ENCODE peak calls at places on chromosomes 16 and 17, in four cellular contexts. C is IMR-90, B is H1, P is mesendoderm. W is an unnamed sample.

GRCh38 chr17:76989519-76989918 is 121.3 kb downstream of the MGAT5B start:
- DNase-seq in B (no peak), P (no peak), C (no peak), W (no peak)

GRCh38 chr17:73343168-73343634 is 31.4 kb upstream of the CDC42EP4 start:
- DNase-seq in C (peak), B (peak), P (peak), W (peak)

GRCh38 chr16:75377971-75378386 is 55.3 kb downstream of the CFDP1 start:
- DNase-seq in B (no peak), P (peak), C (peak), W (peak)

GRCh38 chr17:57985675-57985974 is 2.4 kb downstream of the VEZF1 start:
- DNase-seq in P (no peak), C (peak), B (no peak), W (no peak)

GRCh38 chr16:67943256-67943618 is 683 bp downstream of the LCAT start:
- DNase-seq in P (no peak), C (no peak), B (no peak), W (no peak)

GRCh38 chr17:76642994-76643393 is 563 bp downstream of the ST6GALNAC1 start:
- DNase-seq in B (no peak), P (no peak), C (no peak), W (no peak)

GRCh38 chr17:78125976-78126894 is 2.3 kb downstream of the TMC6 start:
- DNase-seq in P (no peak), C (no peak), B (no peak), W (no peak)

GRCh38 chr16:55557186-55557585 is 9.3 kb upstream of the CAPNS2 start:
- DNase-seq in B (no peak), P (no peak), C (no peak), W (no peak)

GRCh38 chr17:49224198-49224996 is 6.2 kb downstream of the PHOSPHO1 start:
- DNase-seq in B (peak), C (no peak), P (peak), W (peak)

GRCh38 chr16:14298374-14299122 is 227.4 kb downstream of the MRTFB start:
- DNase-seq in P (no peak), C (no peak), B (no peak), W (no peak)

GRCh38 chr17:80751070-80751459 is 206.4 kb downstream of the RPTOR start:
- DNase-seq in B (no peak), C (peak), P (no peak), W (no peak)

GRCh38 chr16:88818610-88818874 is 6.8 kb upstream of the APRT start:
- DNase-seq in P (no peak), B (no peak), C (no peak), W (no peak)

GRCh38 chr16:26963109-26963508 is 103.6 kb upstream of the C16orf82 start:
- DNase-seq in C (peak), P (peak), B (peak), W (peak)

GRCh38 chr16:3999890-4000325 is 116.3 kb downstream of the ADCY9 start:
- DNase-seq in C (peak), P (no peak), B (no peak), W (no peak)

GRCh38 chr17:79793924-79794304 is 3.0 kb downstream of the CBX8 start:
- DNase-seq in B (no peak), C (no peak), P (peak), W (peak)

GRCh38 chr17:80694992-80695912 is 150.6 kb downstream of the RPTOR start:
- DNase-seq in P (no peak), B (no peak), C (no peak), W (no peak)

GRCh38 chr17:6514371-6514770 is 42.0 kb downstream of the PITPNM3 start:
- DNase-seq in P (no peak), C (no peak), B (no peak), W (no peak)

GRCh38 chr16:75267631-75268264 is 16.3 kb upstream of the BCAR1 start:
- DNase-seq in P (peak), B (no peak), C (peak), W (no peak)

GRCh38 chr16:27851586-27851985 is 211.9 kb downstream of the GSG1L start:
- DNase-seq in C (no peak), B (no peak), P (no peak), W (no peak)

GRCh38 chr17:48567646-48568354 is 10.3 kb downstream of the HOXB4 start:
- DNase-seq in P (no peak), B (no peak), C (no peak), W (no peak)

GRCh38 chr16:57470683-57471082 is 8.2 kb downstream of the POLR2C start:
- DNase-seq in B (no peak), P (no peak), C (no peak), W (peak)

GRCh38 chr16:16163109-16163508 is 60.2 kb downstream of the ABCC6 start:
- DNase-seq in C (no peak), B (no peak), P (no peak), W (no peak)

GRCh38 chr16:54277845-54278703 is 8.5 kb downstream of the IRX3 start:
- DNase-seq in P (no peak), B (no peak), C (no peak), W (no peak)

GRCh38 chr16:76207270-76207669 is 69.9 kb upstream of the CNTNAP4 start:
- DNase-seq in P (peak), C (no peak), B (peak), W (peak)

GRCh38 chr16:69494993-69495392 is 70.6 kb downstream of the CYB5B start:
- DNase-seq in C (no peak), B (peak), P (peak), W (peak)

GRCh38 chr16:27429981-27430441 is 28.0 kb downstream of the IL21R start:
- DNase-seq in C (no peak), P (no peak), B (peak), W (peak)

GRCh38 chr17:75908201-75908600 is 3.5 kb upstream of the MRPL38 start:
- DNase-seq in B (no peak), C (no peak), P (peak), W (no peak)

GRCh38 chr17:81735181-81736102 is 23.4 kb downstream of the SLC25A10 start:
- DNase-seq in C (peak), P (no peak), B (no peak), W (no peak)

GRCh38 chr16:25493136-25493811 is 198.5 kb upstream of the HS3ST4 start:
- DNase-seq in B (no peak), P (no peak), C (no peak), W (no peak)

GRCh38 chr17:78044280-78044835 is 84.2 kb downstream of the TMC6 start:
- DNase-seq in P (no peak), C (no peak), B (no peak), W (no peak)

GRCh38 chr16:66081967-66082366 is 284.5 kb upstream of the CDH5 start:
- DNase-seq in B (no peak), C (peak), P (peak), W (peak)

GRCh38 chr16:82507271-82507670 is 119.5 kb upstream of the CDH13 start:
- DNase-seq in C (no peak), B (no peak), P (peak), W (peak)

DNA sequence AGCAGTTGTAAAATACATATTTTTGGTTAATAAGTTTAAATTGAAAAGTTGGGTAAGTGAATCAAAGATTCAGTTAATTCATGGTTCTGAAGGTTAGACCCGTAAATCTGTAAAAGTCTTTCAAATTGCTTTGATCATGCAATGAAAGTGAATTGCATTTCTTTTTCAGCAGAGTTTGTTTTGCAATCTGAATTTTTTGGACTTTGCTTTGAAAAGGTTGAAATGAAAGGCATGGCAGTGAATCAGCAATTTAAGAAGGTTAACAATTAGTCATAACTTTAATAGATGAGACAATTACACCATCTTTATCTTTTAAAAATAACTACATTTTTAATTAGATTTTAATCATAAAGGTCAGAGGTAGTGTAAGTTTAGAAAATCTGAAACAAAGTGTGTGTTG is 310.9 kb upstream of the KCNJ16 start:
- DNase-seq in B (no peak), P (no peak), C (peak), W (no peak)
- H4K5ac ChIP-seq in B (no peak), P (no peak), C (no peak), W (no peak)

GRCh38 chr16:2954228-2954627 is 9.8 kb upstream of the KREMEN2 start:
- DNase-seq in B (no peak), P (peak), C (no peak), W (peak)

GRCh38 chr16:2956566-2956956 is 7.5 kb upstream of the KREMEN2 start:
- DNase-seq in P (no peak), B (no peak), C (no peak), W (peak)

GRCh38 chr16:2955779-2956565 is 8.1 kb upstream of the KREMEN2 start:
- DNase-seq in B (no peak), P (no peak), C (no peak), W (peak)

GRCh38 chr16:2954647-2955381 is 9.3 kb upstream of the KREMEN2 start:
- DNase-seq in C (no peak), B (no peak), P (no peak), W (peak)

GRCh38 chr16:2955438-2955778 is 8.7 kb upstream of the KREMEN2 start:
- DNase-seq in P (no peak), B (no peak), C (no peak), W (no peak)
- H2AK5ac ChIP-seq in P (no peak), B (peak), C (no peak), W (no peak)

GRCh38 chr16:46733319-46733830 is 14.8 kb downstream of the MYLK3 start:
- DNase-seq in C (no peak), B (no peak), P (no peak), W (no peak)
- H4K5ac ChIP-seq in C (no peak), B (no peak), P (no peak), W (no peak)

DNA sequence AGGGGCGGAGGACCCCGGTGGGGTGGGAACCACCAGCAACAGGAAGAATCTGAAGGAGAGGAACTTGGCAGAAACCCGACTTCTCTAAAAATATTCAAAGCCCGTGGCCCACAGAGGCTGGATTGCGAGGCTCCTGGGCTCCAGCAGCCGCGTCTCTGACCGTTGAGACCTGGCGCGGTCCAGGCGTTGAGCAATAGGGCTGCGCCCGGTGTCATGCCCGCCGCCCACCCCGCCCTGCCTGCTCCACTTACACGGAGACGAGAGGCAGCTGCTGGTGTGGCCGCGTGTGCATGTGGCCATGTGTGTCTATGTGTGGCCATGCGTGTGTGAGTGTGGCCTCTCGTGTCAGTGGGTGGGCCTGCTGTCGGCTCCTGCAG is 83.6 kb downstream of the IRF8 start:
- DNase-seq in P (no peak), B (no peak), C (no peak), W (no peak)
- H2AK5ac ChIP-seq in P (no peak), B (no peak), C (no peak), W (no peak)

GRCh38 chr17:61338874-61339478 is 60.7 kb upstream of the TBX2 start:
- DNase-seq in B (no peak), P (no peak), C (no peak), W (no peak)
- H4K5ac ChIP-seq in B (no peak), P (no peak), C (peak), W (no peak)

GRCh38 chr17:50495217-50495823 is 12.9 kb upstream of the MYCBPAP start:
- DNase-seq in B (no peak), C (no peak), P (no peak), W (no peak)
- H2AK5ac ChIP-seq in B (no peak), C (no peak), P (no peak), W (no peak)

DNA sequence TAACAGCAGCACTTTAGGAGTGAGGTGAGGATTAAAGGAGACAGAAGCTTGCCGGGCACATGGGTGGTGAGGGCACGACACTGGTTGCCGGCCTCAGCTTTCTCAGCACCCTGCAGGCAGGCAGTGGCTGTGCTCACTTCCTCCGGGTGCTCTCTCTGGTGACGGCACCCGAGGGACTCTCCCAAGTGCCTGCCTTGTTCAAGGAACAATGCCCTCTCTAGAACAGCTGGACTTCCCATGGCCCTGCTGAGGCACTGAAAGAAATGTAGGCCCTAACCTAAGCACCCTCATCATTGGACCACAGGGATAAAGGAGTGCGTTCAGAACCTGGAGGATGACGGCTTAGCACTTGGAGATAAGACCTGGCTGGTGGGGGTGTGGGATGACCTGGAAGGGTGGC is 72.7 kb downstream of the N4BP1 start:
- DNase-seq in P (no peak), B (peak), C (no peak), W (no peak)
- H4K5ac ChIP-seq in P (no peak), B (no peak), C (no peak), W (no peak)

W was measured in H9.